ENCODE peak calls at places on chromosomes 3 and 15, in seven cellular contexts. One of them, this sample, is unnamed. For H3K4me1, the result is how much of the 10 kb centered on the place peaks cover.

GRCh38 chr3:19808834-19809233 is 125.2 kb downstream of the EFHB start:
- DNase-seq in CD8-positive, alpha-beta memory T cell: no peak
- DNase-seq in uterus: no peak
- DNase-seq in pancreas: no peak
- DNase-seq in MM.1S: no peak
- DNase-seq in fibroblast of lung: no peak
- DNase-seq in colonic mucosa: no peak
- DNase-seq in this sample: no peak

GRCh38 chr3:17741621-17742091 is 775 bp downstream of the TBC1D5 start:
- DNase-seq in pancreas: no peak
- DNase-seq in colonic mucosa: no peak
- DNase-seq in fibroblast of lung: no peak
- DNase-seq in CD8-positive, alpha-beta memory T cell: no peak
- DNase-seq in MM.1S: no peak
- DNase-seq in uterus: no peak
- DNase-seq in this sample: no peak

GRCh38 chr3:16070707-16071106 is 103.8 kb upstream of the GALNT15 start:
- DNase-seq in uterus: no peak
- DNase-seq in colonic mucosa: no peak
- DNase-seq in CD8-positive, alpha-beta memory T cell: no peak
- DNase-seq in fibroblast of lung: no peak
- DNase-seq in pancreas: no peak
- DNase-seq in MM.1S: no peak
- DNase-seq in this sample: no peak

GRCh38 chr3:42067324-42067723 is 23.8 kb upstream of the TRAK1 start:
- DNase-seq in colonic mucosa: no peak
- DNase-seq in uterus: no peak
- DNase-seq in MM.1S: peak
- DNase-seq in CD8-positive, alpha-beta memory T cell: no peak
- DNase-seq in fibroblast of lung: peak
- DNase-seq in pancreas: no peak
- DNase-seq in this sample: peak

GRCh38 chr3:171103185-171103584 is 76.7 kb upstream of the SLC2A2 start:
- DNase-seq in CD8-positive, alpha-beta memory T cell: no peak
- DNase-seq in pancreas: no peak
- DNase-seq in fibroblast of lung: no peak
- DNase-seq in uterus: no peak
- DNase-seq in MM.1S: no peak
- DNase-seq in colonic mucosa: no peak
- DNase-seq in this sample: no peak

GRCh38 chr15:42367041-42367440 is 7.7 kb downstream of the CAPN3 start:
- DNase-seq in fibroblast of lung: no peak
- DNase-seq in MM.1S: no peak
- DNase-seq in uterus: no peak
- DNase-seq in CD8-positive, alpha-beta memory T cell: no peak
- DNase-seq in colonic mucosa: no peak
- DNase-seq in pancreas: no peak
- DNase-seq in this sample: no peak

GRCh38 chr3:71111784-71112440 is 471.6 kb downstream of the FOXP1 start:
- DNase-seq in CD8-positive, alpha-beta memory T cell: no peak
- DNase-seq in uterus: no peak
- DNase-seq in fibroblast of lung: peak
- DNase-seq in colonic mucosa: no peak
- DNase-seq in pancreas: no peak
- DNase-seq in MM.1S: no peak
- DNase-seq in this sample: no peak

GRCh38 chr3:151775314-151776258 is 38.3 kb upstream of the AADAC start:
- DNase-seq in colonic mucosa: no peak
- DNase-seq in uterus: no peak
- DNase-seq in pancreas: no peak
- DNase-seq in fibroblast of lung: no peak
- DNase-seq in CD8-positive, alpha-beta memory T cell: no peak
- DNase-seq in MM.1S: no peak
- DNase-seq in this sample: no peak

GRCh38 chr3:51722362-51722761 is 15.5 kb downstream of the GRM2 start:
- DNase-seq in colonic mucosa: no peak
- DNase-seq in uterus: no peak
- DNase-seq in fibroblast of lung: no peak
- DNase-seq in CD8-positive, alpha-beta memory T cell: no peak
- DNase-seq in pancreas: no peak
- DNase-seq in MM.1S: no peak
- DNase-seq in this sample: peak

GRCh38 chr3:158471639-158472294 is 99.2 kb upstream of the MLF1 start:
- DNase-seq in uterus: no peak
- DNase-seq in MM.1S: no peak
- DNase-seq in pancreas: no peak
- DNase-seq in CD8-positive, alpha-beta memory T cell: no peak
- DNase-seq in colonic mucosa: no peak
- DNase-seq in fibroblast of lung: peak
- DNase-seq in this sample: no peak

GRCh38 chr3:121998588-121999473 is 23.2 kb downstream of the ILDR1 start:
- DNase-seq in MM.1S: no peak
- DNase-seq in CD8-positive, alpha-beta memory T cell: no peak
- DNase-seq in pancreas: no peak
- DNase-seq in fibroblast of lung: no peak
- DNase-seq in colonic mucosa: no peak
- DNase-seq in uterus: no peak
- DNase-seq in this sample: no peak
- H3K4me1 ChIP-seq in MM.1S: half or more
- H3K4me1 ChIP-seq in CD8-positive, alpha-beta memory T cell: under half
- H3K4me1 ChIP-seq in pancreas: under half
- H3K4me1 ChIP-seq in fibroblast of lung: under half
- H3K4me1 ChIP-seq in colonic mucosa: under half
- H3K4me1 ChIP-seq in uterus: under half
- H3K4me1 ChIP-seq in this sample: half or more

GRCh38 chr15:70164910-70165791 is 67.4 kb upstream of the TLE3 start:
- DNase-seq in CD8-positive, alpha-beta memory T cell: no peak
- DNase-seq in MM.1S: no peak
- DNase-seq in pancreas: peak
- DNase-seq in colonic mucosa: no peak
- DNase-seq in fibroblast of lung: no peak
- DNase-seq in uterus: no peak
- DNase-seq in this sample: no peak

GRCh38 chr15:70167155-70167554 is 69.4 kb upstream of the TLE3 start:
- DNase-seq in pancreas: no peak
- DNase-seq in colonic mucosa: no peak
- DNase-seq in fibroblast of lung: no peak
- DNase-seq in MM.1S: no peak
- DNase-seq in CD8-positive, alpha-beta memory T cell: no peak
- DNase-seq in uterus: no peak
- DNase-seq in this sample: no peak

GRCh38 chr15:70164156-70164900 is 66.6 kb upstream of the TLE3 start:
- DNase-seq in uterus: no peak
- DNase-seq in CD8-positive, alpha-beta memory T cell: no peak
- DNase-seq in colonic mucosa: no peak
- DNase-seq in fibroblast of lung: no peak
- DNase-seq in MM.1S: no peak
- DNase-seq in pancreas: no peak
- DNase-seq in this sample: no peak

GRCh38 chr15:70166506-70167087 is 68.9 kb upstream of the TLE3 start:
- DNase-seq in colonic mucosa: no peak
- DNase-seq in fibroblast of lung: no peak
- DNase-seq in CD8-positive, alpha-beta memory T cell: no peak
- DNase-seq in uterus: no peak
- DNase-seq in MM.1S: no peak
- DNase-seq in pancreas: no peak
- DNase-seq in this sample: no peak

GRCh38 chr15:70165811-70166284 is 68.1 kb upstream of the TLE3 start:
- DNase-seq in uterus: peak
- DNase-seq in pancreas: peak
- DNase-seq in colonic mucosa: no peak
- DNase-seq in fibroblast of lung: peak
- DNase-seq in MM.1S: no peak
- DNase-seq in CD8-positive, alpha-beta memory T cell: no peak
- DNase-seq in this sample: no peak
- H3K27ac ChIP-seq in uterus: peak
- H3K27ac ChIP-seq in pancreas: peak
- H3K27ac ChIP-seq in colonic mucosa: no peak
- H3K27ac ChIP-seq in fibroblast of lung: no peak
- H3K27ac ChIP-seq in MM.1S: no peak
- H3K27ac ChIP-seq in CD8-positive, alpha-beta memory T cell: no peak
- H3K27ac ChIP-seq in this sample: no peak

GRCh38 chr3:46542801-46543201 is 23.3 kb downstream of the LRRC2 start:
- DNase-seq in CD8-positive, alpha-beta memory T cell: no peak
- DNase-seq in pancreas: no peak
- DNase-seq in uterus: no peak
- DNase-seq in fibroblast of lung: peak
- DNase-seq in MM.1S: no peak
- DNase-seq in colonic mucosa: no peak
- DNase-seq in this sample: no peak
- H3K4me1 ChIP-seq in CD8-positive, alpha-beta memory T cell: under half
- H3K4me1 ChIP-seq in pancreas: under half
- H3K4me1 ChIP-seq in uterus: under half
- H3K4me1 ChIP-seq in fibroblast of lung: under half
- H3K4me1 ChIP-seq in MM.1S: half or more
- H3K4me1 ChIP-seq in colonic mucosa: under half
- H3K4me1 ChIP-seq in this sample: under half

DNA sequence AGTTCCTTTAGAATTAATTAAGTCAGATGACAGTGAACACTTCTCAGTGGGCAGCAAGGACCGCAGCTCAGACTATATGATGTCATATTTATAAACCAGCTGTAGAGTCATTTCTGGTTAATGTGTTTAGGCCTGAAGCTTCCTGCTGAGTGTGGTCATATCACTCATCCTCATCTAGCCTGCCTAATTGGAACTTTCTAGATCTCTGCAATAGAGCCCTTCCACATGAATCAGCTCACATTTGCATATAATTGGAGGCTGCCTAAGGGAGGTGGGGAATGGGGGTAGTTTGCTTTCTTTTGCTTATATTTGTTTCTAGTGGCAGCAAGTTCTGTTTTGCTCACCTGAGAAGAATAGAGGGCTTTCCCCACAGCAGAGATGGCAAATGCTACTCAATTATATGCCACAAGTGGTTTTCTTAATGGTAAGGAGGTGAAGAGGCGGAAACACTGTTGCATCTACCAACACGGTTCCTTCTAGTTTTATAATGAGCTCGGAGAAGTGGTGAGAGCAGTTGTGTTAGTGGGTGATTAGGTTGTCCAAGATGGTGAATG is 148.1 kb downstream of the KLHL25 start:
- DNase-seq in colonic mucosa: no peak
- DNase-seq in fibroblast of lung: peak
- DNase-seq in pancreas: no peak
- DNase-seq in MM.1S: no peak
- DNase-seq in CD8-positive, alpha-beta memory T cell: peak
- DNase-seq in uterus: no peak
- DNase-seq in this sample: no peak
- H3K27ac ChIP-seq in colonic mucosa: peak
- H3K27ac ChIP-seq in fibroblast of lung: peak
- H3K27ac ChIP-seq in pancreas: peak
- H3K27ac ChIP-seq in MM.1S: no peak
- H3K27ac ChIP-seq in CD8-positive, alpha-beta memory T cell: peak
- H3K27ac ChIP-seq in uterus: no peak
- H3K27ac ChIP-seq in this sample: no peak

GRCh38 chr3:46971742-46972141 is 4.8 kb downstream of the CCDC12 start:
- DNase-seq in uterus: no peak
- DNase-seq in CD8-positive, alpha-beta memory T cell: no peak
- DNase-seq in fibroblast of lung: no peak
- DNase-seq in pancreas: no peak
- DNase-seq in MM.1S: peak
- DNase-seq in colonic mucosa: no peak
- DNase-seq in this sample: peak
- H3K4me1 ChIP-seq in uterus: under half
- H3K4me1 ChIP-seq in CD8-positive, alpha-beta memory T cell: half or more
- H3K4me1 ChIP-seq in fibroblast of lung: under half
- H3K4me1 ChIP-seq in pancreas: under half
- H3K4me1 ChIP-seq in MM.1S: under half
- H3K4me1 ChIP-seq in colonic mucosa: under half
- H3K4me1 ChIP-seq in this sample: half or more

GRCh38 chr15:82184776-82185175 is 77.8 kb downstream of the EFL1 start:
- DNase-seq in MM.1S: no peak
- DNase-seq in colonic mucosa: no peak
- DNase-seq in fibroblast of lung: no peak
- DNase-seq in pancreas: no peak
- DNase-seq in CD8-positive, alpha-beta memory T cell: no peak
- DNase-seq in uterus: no peak
- DNase-seq in this sample: no peak

GRCh38 chr15:82186161-82186560 is 76.4 kb downstream of the EFL1 start:
- DNase-seq in colonic mucosa: no peak
- DNase-seq in uterus: no peak
- DNase-seq in pancreas: no peak
- DNase-seq in MM.1S: no peak
- DNase-seq in fibroblast of lung: no peak
- DNase-seq in CD8-positive, alpha-beta memory T cell: no peak
- DNase-seq in this sample: no peak

GRCh38 chr15:82186748-82187415 is 75.7 kb downstream of the EFL1 start:
- DNase-seq in MM.1S: no peak
- DNase-seq in CD8-positive, alpha-beta memory T cell: no peak
- DNase-seq in colonic mucosa: no peak
- DNase-seq in uterus: no peak
- DNase-seq in pancreas: no peak
- DNase-seq in fibroblast of lung: no peak
- DNase-seq in this sample: no peak

GRCh38 chr15:82184355-82184754 is 78.2 kb downstream of the EFL1 start:
- DNase-seq in CD8-positive, alpha-beta memory T cell: no peak
- DNase-seq in colonic mucosa: no peak
- DNase-seq in pancreas: no peak
- DNase-seq in fibroblast of lung: no peak
- DNase-seq in MM.1S: no peak
- DNase-seq in uterus: no peak
- DNase-seq in this sample: no peak

DNA sequence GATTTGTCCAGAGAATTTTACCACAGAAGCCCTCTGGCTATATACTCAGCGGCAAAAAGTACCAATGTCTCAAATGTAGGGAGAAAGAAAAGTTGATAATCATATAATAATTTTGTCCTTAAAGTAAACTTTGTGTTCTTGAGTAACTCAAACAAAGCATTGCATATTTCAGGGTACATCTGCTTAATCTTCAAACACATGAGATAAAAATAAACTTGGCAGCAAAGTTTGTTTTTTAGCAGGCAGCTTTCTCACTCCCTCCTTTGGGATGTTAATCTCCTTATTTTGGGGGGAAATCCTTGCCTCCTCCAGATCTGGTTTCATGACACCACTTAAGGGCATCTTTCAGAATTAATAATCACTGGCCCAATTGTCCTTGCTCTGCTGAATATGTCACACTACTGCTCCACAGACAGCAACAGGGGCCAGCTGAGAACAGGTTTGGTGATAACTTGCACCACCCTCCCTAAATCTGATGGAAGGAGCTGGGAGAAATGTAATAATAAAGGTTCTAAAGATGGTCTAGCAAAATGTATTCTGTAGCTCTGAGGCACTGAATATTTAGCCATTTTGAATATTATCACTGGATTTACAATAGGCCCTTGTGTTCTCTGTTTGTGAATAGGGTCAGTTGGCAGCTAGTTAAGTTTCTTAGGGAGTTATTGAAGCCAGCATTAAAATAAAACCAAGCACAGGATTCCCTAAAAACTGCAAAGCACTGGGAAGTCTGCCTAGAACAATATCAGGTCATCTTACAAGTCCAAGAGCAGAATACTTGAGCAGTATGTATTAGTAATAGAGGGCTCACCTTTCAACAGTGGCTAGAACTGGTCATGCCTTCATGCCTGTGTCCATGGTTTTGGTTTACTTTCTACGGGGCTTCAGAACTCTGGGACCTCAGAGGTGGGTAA is 79.2 kb downstream of the EFL1 start:
- DNase-seq in fibroblast of lung: peak
- DNase-seq in MM.1S: no peak
- DNase-seq in colonic mucosa: no peak
- DNase-seq in pancreas: no peak
- DNase-seq in CD8-positive, alpha-beta memory T cell: no peak
- DNase-seq in uterus: no peak
- DNase-seq in this sample: no peak
- H3K27ac ChIP-seq in fibroblast of lung: no peak
- H3K27ac ChIP-seq in MM.1S: no peak
- H3K27ac ChIP-seq in colonic mucosa: no peak
- H3K27ac ChIP-seq in pancreas: no peak
- H3K27ac ChIP-seq in CD8-positive, alpha-beta memory T cell: no peak
- H3K27ac ChIP-seq in uterus: peak
- H3K27ac ChIP-seq in this sample: no peak